ENCODE peak calls at places on chromosomes 4 and X, in five cellular contexts. I is heart right ventricle, J is AG20443, R is left cardiac atrium, C is HEK293T. K is an unnamed sample.

GRCh38 chr4:72319596-72319995 is 249.4 kb downstream of the ADAMTS3 start:
- DNase-seq in J (peak), C (no peak), R (no peak), I (no peak), K (no peak)

GRCh38 chr4:38804654-38805295 is at the start of gene TLR1:
- DNase-seq in J (peak), R (no peak), C (no peak), I (no peak), K (peak)

GRCh38 chr4:11232004-11232403 is 196.7 kb downstream of the HS3ST1 start:
- DNase-seq in J (no peak), R (no peak), I (no peak), C (no peak), K (peak)

GRCh38 chr4:174256277-174256713 is 27.2 kb downstream of the FBXO8 start:
- DNase-seq in R (no peak), I (no peak), J (peak), C (no peak), K (no peak)

GRCh38 chr4:74364649-74365491 is at the start of gene EREG:
- DNase-seq in J (peak), C (peak), R (peak), I (peak), K (peak)

GRCh38 chrX:11143931-11144678 is 33.0 kb downstream of the HCCS start:
- DNase-seq in R (peak), C (peak), J (peak), I (no peak), K (peak)

GRCh38 chr4:158750379-158750778 is 18.4 kb upstream of the FNIP2 start:
- DNase-seq in I (no peak), R (no peak), J (peak), C (no peak), K (no peak)

GRCh38 chrX:80828232-80828631 is 18.6 kb upstream of the BRWD3 start:
- DNase-seq in J (no peak), C (no peak), I (no peak), R (no peak), K (no peak)

GRCh38 chr4:15956179-15956850 is 6.7 kb downstream of the FGFBP2 start:
- DNase-seq in C (peak), R (peak), J (peak), I (peak), K (peak)

GRCh38 chr4:40314951-40315350 is 20.2 kb upstream of the CHRNA9 start:
- DNase-seq in C (no peak), R (no peak), I (no peak), J (no peak), K (no peak)

K was measured in LoVo.